ENCODE peak calls at places on chromosomes 7 and 10, in nine cellular contexts. P, L, R, U, X, K, Y, B and M are unnamed samples. For H3K9me3, the result is how much of the 10 kb centered on the place peaks cover.

GRCh38 chr10:86682675-86683074 is 14.4 kb downstream of the LDB3 start:
- DNase-seq in P (no peak), L (no peak), R (no peak), U (no peak), X (no peak), K (no peak), Y (no peak), B (no peak), M (no peak)

GRCh38 chr10:119502214-119502613 is 40.3 kb downstream of the RGS10 start:
- DNase-seq in P (no peak), L (no peak), R (no peak), U (no peak), X (no peak), K (no peak), Y (no peak), B (no peak), M (peak)

GRCh38 chr7:150335101-150335773 is 6.2 kb downstream of the RARRES2 start:
- DNase-seq in P (peak), L (no peak), R (no peak), U (peak), X (no peak), K (no peak), Y (peak), B (no peak), M (no peak)

GRCh38 chr10:82150123-82150900 is 275.3 kb downstream of the NRG3 start:
- DNase-seq in P (no peak), L (no peak), R (peak), U (no peak), X (no peak), K (peak), Y (no peak), B (no peak), M (peak)

GRCh38 chr7:4274286-4274685 is 407.8 kb upstream of the FOXK1 start:
- DNase-seq in P (no peak), L (no peak), R (no peak), U (no peak), X (no peak), K (no peak), Y (no peak), B (no peak), M (no peak)

GRCh38 chr7:69395072-69395714 is 203.1 kb upstream of the AUTS2 start:
- DNase-seq in P (peak), L (peak), R (peak), U (no peak), X (no peak), K (no peak), Y (peak), B (no peak), M (no peak)

GRCh38 chr7:134737561-134738353 is 41.7 kb upstream of the CALD1 start:
- DNase-seq in P (peak), L (no peak), R (peak), U (peak), X (no peak), K (no peak), Y (peak), B (peak), M (no peak)

GRCh38 chr7:106167439-106168136 is 55.5 kb upstream of the SYPL1 start:
- DNase-seq in P (peak), L (no peak), R (no peak), U (no peak), X (no peak), K (no peak), Y (peak), B (no peak), M (no peak)

GRCh38 chr7:15326044-15326644 is 235.7 kb downstream of the AGMO start:
- DNase-seq in P (peak), L (no peak), R (peak), U (peak), X (peak), K (peak), Y (peak), B (no peak), M (peak)

GRCh38 chr10:50367732-50368131 is 116.4 kb upstream of the ASAH2 start:
- DNase-seq in P (peak), L (no peak), R (peak), U (peak), X (peak), K (peak), Y (peak), B (no peak), M (peak)

GRCh38 chr10:88159127-88159829 is 295.9 kb downstream of the PTEN start:
- DNase-seq in P (no peak), L (no peak), R (no peak), U (no peak), X (no peak), K (no peak), Y (no peak), B (no peak), M (no peak)

GRCh38 chr7:24843821-24844449 is 86.7 kb upstream of the GSDME start:
- DNase-seq in P (no peak), L (no peak), R (no peak), U (no peak), X (no peak), K (peak), Y (no peak), B (no peak), M (peak)

GRCh38 chr7:12493407-12493806 is 77.1 kb upstream of the SCIN start:
- DNase-seq in P (peak), L (no peak), R (no peak), U (peak), X (no peak), K (no peak), Y (peak), B (no peak), M (no peak)

GRCh38 chr7:5421626-5422323 is 1.9 kb downstream of the TNRC18 start:
- DNase-seq in P (peak), L (peak), R (peak), U (peak), X (no peak), K (peak), Y (peak), B (no peak), M (no peak)

GRCh38 chr7:91353923-91354322 is 89.7 kb downstream of the FZD1 start:
- DNase-seq in P (no peak), L (no peak), R (no peak), U (no peak), X (no peak), K (peak), Y (no peak), B (no peak), M (no peak)

GRCh38 chr7:105703207-105703930 is 122.1 kb upstream of the EFCAB10 start:
- DNase-seq in P (no peak), L (no peak), R (no peak), U (no peak), X (no peak), K (no peak), Y (no peak), B (no peak), M (no peak)

GRCh38 chr7:151085691-151086620 is at the start of gene AGAP3:
- DNase-seq in P (peak), L (peak), R (peak), U (peak), X (peak), K (peak), Y (peak), B (no peak), M (peak)

GRCh38 chr10:6070647-6071046 is 8.5 kb upstream of the IL2RA start:
- DNase-seq in P (peak), L (no peak), R (no peak), U (no peak), X (no peak), K (no peak), Y (no peak), B (no peak), M (no peak)

GRCh38 chr7:71612892-71613291 is 480.9 kb downstream of the GALNT17 start:
- DNase-seq in P (no peak), L (no peak), R (no peak), U (no peak), X (no peak), K (peak), Y (no peak), B (no peak), M (no peak)

GRCh38 chr10:124921261-124921660 is 20.7 kb upstream of the ZRANB1 start:
- DNase-seq in P (no peak), L (peak), R (no peak), U (no peak), X (no peak), K (no peak), Y (no peak), B (no peak), M (no peak)

GRCh38 chr7:155122831-155123230 is 52.7 kb downstream of the HTR5A start:
- DNase-seq in P (no peak), L (no peak), R (no peak), U (no peak), X (no peak), K (peak), Y (no peak), B (no peak), M (no peak)

GRCh38 chr10:60846173-60846572 is 67.9 kb downstream of the CDK1 start:
- DNase-seq in P (peak), L (no peak), R (no peak), U (peak), X (no peak), K (no peak), Y (peak), B (no peak), M (no peak)

GRCh38 chr10:47031251-47031952 is 120.2 kb downstream of the PTPN20 start:
- DNase-seq in P (no peak), L (no peak), R (peak), U (no peak), X (no peak), K (peak), Y (no peak), B (no peak), M (peak)

GRCh38 chr10:78296794-78297193 is 263.1 kb downstream of the RPS24 start:
- DNase-seq in P (no peak), L (no peak), R (no peak), U (no peak), X (no peak), K (no peak), Y (no peak), B (no peak), M (no peak)

GRCh38 chr7:117683736-117684135 is 189.5 kb downstream of the CTTNBP2 start:
- DNase-seq in P (no peak), L (no peak), R (no peak), U (peak), X (no peak), K (no peak), Y (no peak), B (no peak), M (no peak)

GRCh38 chr7:128100225-128100948 is 69.2 kb upstream of the LRRC4 start:
- DNase-seq in P (no peak), L (peak), R (no peak), U (no peak), X (no peak), K (no peak), Y (no peak), B (no peak), M (no peak)

GRCh38 chr7:70415179-70415972 is 716.6 kb upstream of the GALNT17 start:
- DNase-seq in P (no peak), L (no peak), R (no peak), U (no peak), X (no peak), K (no peak), Y (no peak), B (no peak), M (peak)

GRCh38 chr7:107879400-107880035 is 11.5 kb upstream of the DLD start:
- DNase-seq in P (peak), L (peak), R (peak), U (peak), X (peak), K (peak), Y (peak), B (no peak), M (peak)

GRCh38 chr7:69403169-69403568 is 195.1 kb upstream of the AUTS2 start:
- DNase-seq in P (no peak), L (no peak), R (no peak), U (no peak), X (no peak), K (peak), Y (no peak), B (no peak), M (peak)

GRCh38 chr10:77608281-77608680 is 29.3 kb downstream of the KCNMA1 start:
- DNase-seq in P (no peak), L (no peak), R (no peak), U (no peak), X (no peak), K (no peak), Y (no peak), B (no peak), M (no peak)

GRCh38 chr7:5420841-5421625 is 2.6 kb downstream of the TNRC18 start:
- DNase-seq in P (no peak), L (no peak), R (no peak), U (no peak), X (no peak), K (peak), Y (no peak), B (no peak), M (no peak)

GRCh38 chr10:3010819-3011422 is 56.4 kb upstream of the PFKP start:
- DNase-seq in P (peak), L (no peak), R (peak), U (peak), X (no peak), K (no peak), Y (no peak), B (no peak), M (no peak)

GRCh38 chr7:130595986-130596385 is 72.6 kb downstream of the COPG2 start:
- DNase-seq in P (no peak), L (no peak), R (peak), U (peak), X (no peak), K (no peak), Y (no peak), B (no peak), M (no peak)

GRCh38 chr10:114470956-114471905 is 66.9 kb upstream of the AFAP1L2 start:
- DNase-seq in P (peak), L (no peak), R (peak), U (peak), X (peak), K (peak), Y (peak), B (peak), M (peak)

GRCh38 chr10:118776960-118777359 is 22.2 kb upstream of the CACUL1 start:
- DNase-seq in P (no peak), L (no peak), R (no peak), U (no peak), X (no peak), K (no peak), Y (no peak), B (no peak), M (no peak)

DNA sequence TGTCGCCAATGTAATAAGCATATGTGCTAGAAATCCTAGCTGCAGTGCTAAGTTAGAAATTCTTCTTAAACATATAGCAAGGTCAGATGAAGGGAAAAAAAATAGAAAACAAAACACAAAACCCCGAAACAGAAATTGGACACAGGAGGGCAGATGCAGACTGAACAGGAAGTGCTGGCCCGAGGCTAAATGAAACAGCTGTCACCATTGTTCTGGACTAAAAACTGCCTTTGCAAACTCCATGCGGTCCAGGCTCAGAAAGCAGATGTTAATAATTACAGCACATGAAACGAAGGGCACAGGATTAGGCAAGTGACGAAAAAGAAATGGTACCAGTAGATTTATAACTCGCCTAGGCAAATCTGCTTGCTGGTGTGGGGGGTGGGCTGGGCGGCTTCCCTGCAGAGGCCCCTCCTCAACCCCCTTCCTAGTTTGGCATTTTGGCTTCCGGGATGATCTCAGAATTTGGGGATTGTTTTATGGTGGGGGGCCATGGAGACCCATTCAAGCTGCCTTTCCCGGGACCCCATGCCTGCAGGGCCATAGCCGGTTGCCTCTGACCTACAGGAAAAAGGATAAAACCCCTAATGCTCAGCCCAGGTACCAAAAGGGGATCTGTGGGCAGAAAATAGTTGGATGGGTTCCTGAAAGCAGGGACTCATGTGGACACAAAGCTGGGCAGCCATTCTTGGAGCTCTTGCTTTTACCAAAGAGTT is 39.2 kb upstream of the EMX2 start:
- DNase-seq in P (no peak), L (no peak), R (peak), U (no peak), X (peak), K (peak), Y (no peak), B (no peak), M (no peak)
- H2AFZ ChIP-seq in P (no peak), L (no peak), R (no peak), U (no peak), X (peak), K (no peak), Y (no peak), B (no peak), M (no peak)

GRCh38 chr7:38198356-38198755 is 20.3 kb downstream of the STARD3NL start:
- DNase-seq in P (no peak), L (no peak), R (no peak), U (peak), X (no peak), K (no peak), Y (no peak), B (no peak), M (no peak)
- H3K27ac ChIP-seq in P (no peak), L (no peak), R (no peak), U (peak), X (no peak), K (no peak), Y (no peak), B (no peak), M (no peak)

DNA sequence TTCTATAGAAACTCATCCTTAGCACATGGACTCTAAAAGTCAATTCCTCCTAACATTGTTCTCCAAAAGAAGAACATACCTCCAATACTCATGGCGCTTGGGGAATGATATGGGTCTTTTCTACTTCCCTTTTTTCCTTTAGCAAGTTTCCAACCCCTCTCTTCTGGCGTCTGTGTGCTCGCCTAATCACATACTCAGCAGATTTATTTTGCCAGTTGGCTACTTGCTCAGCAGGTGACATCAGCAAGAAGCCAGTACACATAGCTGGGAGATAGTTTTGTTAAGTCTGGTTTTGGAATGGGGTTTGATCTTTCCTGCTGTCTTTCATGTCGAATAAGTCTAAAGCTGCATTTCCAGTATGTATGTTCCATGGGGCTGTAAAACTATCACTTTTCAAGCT is 193.8 kb downstream of the POM121L12 start:
- DNase-seq in P (no peak), L (no peak), R (no peak), U (no peak), X (peak), K (no peak), Y (no peak), B (no peak), M (no peak)
- H3K9me3 ChIP-seq in P (under half), L (under half), R (under half), U (under half), X (under half), K (under half), Y (under half), B (under half), M (under half)

GRCh38 chr7:103613655-103614642 is 167.9 kb upstream of the SLC26A5 start:
- DNase-seq in P (no peak), L (no peak), R (peak), U (no peak), X (no peak), K (peak), Y (peak), B (no peak), M (no peak)

GRCh38 chr7:103605640-103606039 is 159.6 kb upstream of the SLC26A5 start:
- DNase-seq in P (no peak), L (no peak), R (no peak), U (peak), X (no peak), K (no peak), Y (no peak), B (no peak), M (no peak)

GRCh38 chr7:103609778-103610177 is 163.8 kb upstream of the SLC26A5 start:
- DNase-seq in P (no peak), L (no peak), R (no peak), U (no peak), X (no peak), K (no peak), Y (no peak), B (no peak), M (no peak)
- H2AFZ ChIP-seq in P (no peak), L (no peak), R (peak), U (no peak), X (no peak), K (no peak), Y (no peak), B (no peak), M (no peak)

GRCh38 chr10:95742962-95743535 is 12.9 kb upstream of the ENTPD1 start:
- DNase-seq in P (peak), L (no peak), R (no peak), U (no peak), X (no peak), K (no peak), Y (no peak), B (no peak), M (no peak)
- H3K27ac ChIP-seq in P (peak), L (no peak), R (no peak), U (no peak), X (no peak), K (no peak), Y (no peak), B (peak), M (no peak)

GRCh38 chr10:18567343-18567856 is 84.0 kb downstream of the NSUN6 start:
- DNase-seq in P (no peak), L (no peak), R (no peak), U (no peak), X (no peak), K (no peak), Y (no peak), B (no peak), M (no peak)
- H3K9me3 ChIP-seq in P (under half), L (under half), R (under half), U (under half), X (under half), K (under half), Y (under half), B (under half), M (under half)

GRCh38 chr10:59315465-59315864 is 46.9 kb downstream of the FAM13C start:
- DNase-seq in P (no peak), L (no peak), R (no peak), U (no peak), X (no peak), K (no peak), Y (no peak), B (no peak), M (no peak)
- H2AFZ ChIP-seq in P (no peak), L (no peak), R (no peak), U (no peak), X (no peak), K (no peak), Y (no peak), B (no peak), M (no peak)

DNA sequence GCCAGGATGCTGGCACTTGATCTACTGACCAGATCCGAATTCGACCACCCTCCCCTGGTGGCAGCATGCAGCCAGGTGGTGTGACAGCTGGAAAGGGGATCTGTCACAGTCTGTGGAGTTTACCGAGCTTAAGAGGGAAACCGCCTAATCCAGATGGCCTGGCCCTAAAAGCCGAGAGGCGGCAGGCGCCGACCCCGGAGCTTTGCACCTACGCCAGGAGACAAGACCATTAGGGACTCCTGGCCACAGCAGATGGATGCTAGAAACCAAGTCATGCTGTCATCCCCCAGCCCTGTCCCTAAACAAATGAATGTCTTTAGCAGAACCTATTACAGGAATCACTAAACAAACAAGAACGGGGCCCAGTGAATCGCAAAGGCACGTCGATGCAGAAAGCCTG is 27.7 kb downstream of the RCC1L start:
- DNase-seq in P (no peak), L (no peak), R (no peak), U (no peak), X (no peak), K (no peak), Y (no peak), B (no peak), M (no peak)
- H3K27ac ChIP-seq in P (no peak), L (no peak), R (no peak), U (no peak), X (no peak), K (no peak), Y (no peak), B (no peak), M (no peak)

GRCh38 chr7:157909370-157909769 is 572.6 kb downstream of the DNAJB6 start:
- DNase-seq in P (no peak), L (no peak), R (no peak), U (no peak), X (no peak), K (no peak), Y (no peak), B (no peak), M (no peak)
- H3K9me3 ChIP-seq in P (under half), L (under half), R (under half), U (under half), X (under half), K (under half), Y (under half), B (under half), M (under half)